ENCODE peak calls at places on chromosomes 11 and 22, in nine cellular contexts. One of them, this sample, is unnamed.

GRCh38 chr22:17785185-17786184 is 11.2 kb upstream of the BID start:
- DNase-seq in NCI-H1092: no peak
- DNase-seq in stimulated activated naive B cell treated with anti-CD40 and anti-IgM and Interleukin-4, amounts not matched to agents 10 μg/mL and 1 μg/mL and 100 μg/mL, for 72 hours: no peak
- DNase-seq in NCI-H510A: no peak
- DNase-seq in PC-3: peak
- DNase-seq in choroid plexus epithelial cell: peak
- DNase-seq in mesenchymal stem cell: peak
- DNase-seq in CD4-positive, alpha-beta T cell: peak
- DNase-seq in NCI-H1417: peak
- DNase-seq in this sample: no peak

GRCh38 chr11:131991606-131992005 is 621.2 kb downstream of the NTM start:
- DNase-seq in NCI-H1092: no peak
- DNase-seq in NCI-H510A: no peak
- DNase-seq in mesenchymal stem cell: no peak
- DNase-seq in PC-3: no peak
- DNase-seq in NCI-H1417: no peak
- DNase-seq in CD4-positive, alpha-beta T cell: no peak
- DNase-seq in stimulated activated naive B cell treated with anti-CD40 and anti-IgM and Interleukin-4, amounts not matched to agents 10 μg/mL and 1 μg/mL and 100 μg/mL, for 72 hours: no peak
- DNase-seq in choroid plexus epithelial cell: no peak
- DNase-seq in this sample: no peak

GRCh38 chr11:118081241-118081958 is 4.5 kb downstream of the TMPRSS4 start:
- DNase-seq in mesenchymal stem cell: no peak
- DNase-seq in NCI-H510A: no peak
- DNase-seq in stimulated activated naive B cell treated with anti-CD40 and anti-IgM and Interleukin-4, amounts not matched to agents 10 μg/mL and 1 μg/mL and 100 μg/mL, for 72 hours: no peak
- DNase-seq in choroid plexus epithelial cell: no peak
- DNase-seq in PC-3: no peak
- DNase-seq in NCI-H1092: no peak
- DNase-seq in NCI-H1417: no peak
- DNase-seq in CD4-positive, alpha-beta T cell: no peak
- DNase-seq in this sample: no peak

GRCh38 chr11:73577496-73577917 is 20.4 kb downstream of the FAM168A start:
- DNase-seq in NCI-H1417: no peak
- DNase-seq in NCI-H510A: no peak
- DNase-seq in CD4-positive, alpha-beta T cell: no peak
- DNase-seq in PC-3: no peak
- DNase-seq in choroid plexus epithelial cell: peak
- DNase-seq in stimulated activated naive B cell treated with anti-CD40 and anti-IgM and Interleukin-4, amounts not matched to agents 10 μg/mL and 1 μg/mL and 100 μg/mL, for 72 hours: no peak
- DNase-seq in NCI-H1092: no peak
- DNase-seq in mesenchymal stem cell: no peak
- DNase-seq in this sample: no peak

GRCh38 chr11:2929880-2930704 is 872 bp upstream of the PHLDA2 start:
- DNase-seq in choroid plexus epithelial cell: peak
- DNase-seq in CD4-positive, alpha-beta T cell: no peak
- DNase-seq in NCI-H1092: peak
- DNase-seq in NCI-H1417: peak
- DNase-seq in mesenchymal stem cell: peak
- DNase-seq in NCI-H510A: no peak
- DNase-seq in PC-3: peak
- DNase-seq in stimulated activated naive B cell treated with anti-CD40 and anti-IgM and Interleukin-4, amounts not matched to agents 10 μg/mL and 1 μg/mL and 100 μg/mL, for 72 hours: peak
- DNase-seq in this sample: peak

GRCh38 chr22:31295831-31296230 is 3.5 kb upstream of the PIK3IP1 start:
- DNase-seq in CD4-positive, alpha-beta T cell: no peak
- DNase-seq in stimulated activated naive B cell treated with anti-CD40 and anti-IgM and Interleukin-4, amounts not matched to agents 10 μg/mL and 1 μg/mL and 100 μg/mL, for 72 hours: no peak
- DNase-seq in NCI-H510A: no peak
- DNase-seq in choroid plexus epithelial cell: peak
- DNase-seq in NCI-H1092: no peak
- DNase-seq in NCI-H1417: no peak
- DNase-seq in PC-3: no peak
- DNase-seq in mesenchymal stem cell: peak
- DNase-seq in this sample: no peak

GRCh38 chr11:98115873-98116272 is 904.9 kb upstream of the CNTN5 start:
- DNase-seq in NCI-H510A: no peak
- DNase-seq in CD4-positive, alpha-beta T cell: no peak
- DNase-seq in mesenchymal stem cell: no peak
- DNase-seq in PC-3: no peak
- DNase-seq in choroid plexus epithelial cell: no peak
- DNase-seq in NCI-H1092: no peak
- DNase-seq in NCI-H1417: no peak
- DNase-seq in stimulated activated naive B cell treated with anti-CD40 and anti-IgM and Interleukin-4, amounts not matched to agents 10 μg/mL and 1 μg/mL and 100 μg/mL, for 72 hours: no peak
- DNase-seq in this sample: no peak

GRCh38 chr11:110580571-110580970 is 131.7 kb downstream of the ARHGAP20 start:
- DNase-seq in PC-3: no peak
- DNase-seq in stimulated activated naive B cell treated with anti-CD40 and anti-IgM and Interleukin-4, amounts not matched to agents 10 μg/mL and 1 μg/mL and 100 μg/mL, for 72 hours: no peak
- DNase-seq in choroid plexus epithelial cell: no peak
- DNase-seq in mesenchymal stem cell: no peak
- DNase-seq in NCI-H510A: no peak
- DNase-seq in CD4-positive, alpha-beta T cell: no peak
- DNase-seq in NCI-H1092: no peak
- DNase-seq in NCI-H1417: no peak
- DNase-seq in this sample: no peak

GRCh38 chr11:72621008-72621610 is 53.1 kb downstream of the PDE2A start:
- DNase-seq in NCI-H1417: no peak
- DNase-seq in stimulated activated naive B cell treated with anti-CD40 and anti-IgM and Interleukin-4, amounts not matched to agents 10 μg/mL and 1 μg/mL and 100 μg/mL, for 72 hours: no peak
- DNase-seq in PC-3: no peak
- DNase-seq in NCI-H510A: no peak
- DNase-seq in mesenchymal stem cell: no peak
- DNase-seq in NCI-H1092: no peak
- DNase-seq in choroid plexus epithelial cell: no peak
- DNase-seq in CD4-positive, alpha-beta T cell: no peak
- DNase-seq in this sample: no peak

GRCh38 chr11:122189259-122189658 is 73.2 kb upstream of the BLID start:
- DNase-seq in NCI-H510A: no peak
- DNase-seq in NCI-H1417: no peak
- DNase-seq in CD4-positive, alpha-beta T cell: no peak
- DNase-seq in stimulated activated naive B cell treated with anti-CD40 and anti-IgM and Interleukin-4, amounts not matched to agents 10 μg/mL and 1 μg/mL and 100 μg/mL, for 72 hours: no peak
- DNase-seq in choroid plexus epithelial cell: peak
- DNase-seq in NCI-H1092: no peak
- DNase-seq in PC-3: peak
- DNase-seq in mesenchymal stem cell: peak
- DNase-seq in this sample: no peak

GRCh38 chr11:12258451-12258850 is 118.9 kb upstream of the PARVA start:
- DNase-seq in mesenchymal stem cell: peak
- DNase-seq in PC-3: peak
- DNase-seq in stimulated activated naive B cell treated with anti-CD40 and anti-IgM and Interleukin-4, amounts not matched to agents 10 μg/mL and 1 μg/mL and 100 μg/mL, for 72 hours: no peak
- DNase-seq in NCI-H1092: no peak
- DNase-seq in choroid plexus epithelial cell: peak
- DNase-seq in NCI-H1417: no peak
- DNase-seq in NCI-H510A: no peak
- DNase-seq in CD4-positive, alpha-beta T cell: no peak
- DNase-seq in this sample: no peak

GRCh38 chr11:69306821-69307220 is 12.9 kb downstream of the MYEOV start:
- DNase-seq in choroid plexus epithelial cell: no peak
- DNase-seq in PC-3: no peak
- DNase-seq in NCI-H1417: no peak
- DNase-seq in NCI-H510A: no peak
- DNase-seq in stimulated activated naive B cell treated with anti-CD40 and anti-IgM and Interleukin-4, amounts not matched to agents 10 μg/mL and 1 μg/mL and 100 μg/mL, for 72 hours: no peak
- DNase-seq in CD4-positive, alpha-beta T cell: no peak
- DNase-seq in mesenchymal stem cell: no peak
- DNase-seq in NCI-H1092: no peak
- DNase-seq in this sample: no peak

GRCh38 chr11:129815596-129816461 is at the start of gene TMEM45B:
- DNase-seq in mesenchymal stem cell: no peak
- DNase-seq in stimulated activated naive B cell treated with anti-CD40 and anti-IgM and Interleukin-4, amounts not matched to agents 10 μg/mL and 1 μg/mL and 100 μg/mL, for 72 hours: no peak
- DNase-seq in NCI-H510A: peak
- DNase-seq in PC-3: peak
- DNase-seq in choroid plexus epithelial cell: peak
- DNase-seq in NCI-H1092: peak
- DNase-seq in CD4-positive, alpha-beta T cell: peak
- DNase-seq in NCI-H1417: peak
- DNase-seq in this sample: peak

GRCh38 chr11:102111787-102112653 is 1.8 kb downstream of the YAP1 start:
- DNase-seq in CD4-positive, alpha-beta T cell: peak
- DNase-seq in NCI-H1092: no peak
- DNase-seq in stimulated activated naive B cell treated with anti-CD40 and anti-IgM and Interleukin-4, amounts not matched to agents 10 μg/mL and 1 μg/mL and 100 μg/mL, for 72 hours: no peak
- DNase-seq in NCI-H1417: no peak
- DNase-seq in mesenchymal stem cell: peak
- DNase-seq in PC-3: peak
- DNase-seq in choroid plexus epithelial cell: peak
- DNase-seq in NCI-H510A: no peak
- DNase-seq in this sample: no peak

GRCh38 chr11:57405271-57405890 is 14.9 kb upstream of the PRG2 start:
- DNase-seq in NCI-H1092: no peak
- DNase-seq in CD4-positive, alpha-beta T cell: no peak
- DNase-seq in mesenchymal stem cell: no peak
- DNase-seq in NCI-H510A: no peak
- DNase-seq in PC-3: no peak
- DNase-seq in stimulated activated naive B cell treated with anti-CD40 and anti-IgM and Interleukin-4, amounts not matched to agents 10 μg/mL and 1 μg/mL and 100 μg/mL, for 72 hours: no peak
- DNase-seq in NCI-H1417: no peak
- DNase-seq in choroid plexus epithelial cell: no peak
- DNase-seq in this sample: no peak

GRCh38 chr22:44658371-44658953 is 43.5 kb upstream of the PRR5 start:
- DNase-seq in NCI-H1092: no peak
- DNase-seq in mesenchymal stem cell: no peak
- DNase-seq in NCI-H510A: no peak
- DNase-seq in CD4-positive, alpha-beta T cell: no peak
- DNase-seq in NCI-H1417: no peak
- DNase-seq in choroid plexus epithelial cell: peak
- DNase-seq in stimulated activated naive B cell treated with anti-CD40 and anti-IgM and Interleukin-4, amounts not matched to agents 10 μg/mL and 1 μg/mL and 100 μg/mL, for 72 hours: no peak
- DNase-seq in PC-3: no peak
- DNase-seq in this sample: no peak

GRCh38 chr11:119023741-119024140 is 5.2 kb downstream of the TRAPPC4 start:
- DNase-seq in PC-3: no peak
- DNase-seq in choroid plexus epithelial cell: peak
- DNase-seq in stimulated activated naive B cell treated with anti-CD40 and anti-IgM and Interleukin-4, amounts not matched to agents 10 μg/mL and 1 μg/mL and 100 μg/mL, for 72 hours: no peak
- DNase-seq in CD4-positive, alpha-beta T cell: no peak
- DNase-seq in NCI-H1092: no peak
- DNase-seq in mesenchymal stem cell: peak
- DNase-seq in NCI-H1417: no peak
- DNase-seq in NCI-H510A: no peak
- DNase-seq in this sample: no peak

GRCh38 chr22:19607198-19608113 is 83.2 kb upstream of the CLDN5 start:
- DNase-seq in stimulated activated naive B cell treated with anti-CD40 and anti-IgM and Interleukin-4, amounts not matched to agents 10 μg/mL and 1 μg/mL and 100 μg/mL, for 72 hours: no peak
- DNase-seq in NCI-H1092: peak
- DNase-seq in CD4-positive, alpha-beta T cell: peak
- DNase-seq in PC-3: peak
- DNase-seq in NCI-H510A: peak
- DNase-seq in NCI-H1417: peak
- DNase-seq in choroid plexus epithelial cell: peak
- DNase-seq in mesenchymal stem cell: no peak
- DNase-seq in this sample: peak

GRCh38 chr11:35138606-35138948 is 394 bp upstream of the CD44 start:
- DNase-seq in NCI-H1417: peak
- DNase-seq in stimulated activated naive B cell treated with anti-CD40 and anti-IgM and Interleukin-4, amounts not matched to agents 10 μg/mL and 1 μg/mL and 100 μg/mL, for 72 hours: no peak
- DNase-seq in NCI-H510A: no peak
- DNase-seq in NCI-H1092: no peak
- DNase-seq in CD4-positive, alpha-beta T cell: no peak
- DNase-seq in PC-3: no peak
- DNase-seq in mesenchymal stem cell: no peak
- DNase-seq in choroid plexus epithelial cell: no peak
- DNase-seq in this sample: no peak

GRCh38 chr11:122977455-122978302 is 4.0 kb downstream of the BSX start:
- DNase-seq in mesenchymal stem cell: no peak
- DNase-seq in NCI-H510A: no peak
- DNase-seq in choroid plexus epithelial cell: no peak
- DNase-seq in NCI-H1092: no peak
- DNase-seq in stimulated activated naive B cell treated with anti-CD40 and anti-IgM and Interleukin-4, amounts not matched to agents 10 μg/mL and 1 μg/mL and 100 μg/mL, for 72 hours: no peak
- DNase-seq in CD4-positive, alpha-beta T cell: no peak
- DNase-seq in NCI-H1417: peak
- DNase-seq in PC-3: no peak
- DNase-seq in this sample: no peak

GRCh38 chr11:36333897-36334296 is 37.8 kb downstream of the PRR5L start:
- DNase-seq in mesenchymal stem cell: peak
- DNase-seq in NCI-H510A: no peak
- DNase-seq in CD4-positive, alpha-beta T cell: no peak
- DNase-seq in PC-3: peak
- DNase-seq in NCI-H1417: no peak
- DNase-seq in NCI-H1092: no peak
- DNase-seq in stimulated activated naive B cell treated with anti-CD40 and anti-IgM and Interleukin-4, amounts not matched to agents 10 μg/mL and 1 μg/mL and 100 μg/mL, for 72 hours: no peak
- DNase-seq in choroid plexus epithelial cell: peak
- DNase-seq in this sample: no peak

GRCh38 chr11:108672113-108672512 is 7.2 kb downstream of the DDX10 start:
- DNase-seq in choroid plexus epithelial cell: peak
- DNase-seq in PC-3: no peak
- DNase-seq in NCI-H1417: no peak
- DNase-seq in stimulated activated naive B cell treated with anti-CD40 and anti-IgM and Interleukin-4, amounts not matched to agents 10 μg/mL and 1 μg/mL and 100 μg/mL, for 72 hours: no peak
- DNase-seq in NCI-H1092: no peak
- DNase-seq in mesenchymal stem cell: peak
- DNase-seq in CD4-positive, alpha-beta T cell: no peak
- DNase-seq in NCI-H510A: no peak
- DNase-seq in this sample: no peak

GRCh38 chr22:35437038-35437437 is 37.1 kb downstream of the MCM5 start:
- DNase-seq in PC-3: peak
- DNase-seq in NCI-H1417: no peak
- DNase-seq in CD4-positive, alpha-beta T cell: no peak
- DNase-seq in mesenchymal stem cell: no peak
- DNase-seq in NCI-H510A: no peak
- DNase-seq in stimulated activated naive B cell treated with anti-CD40 and anti-IgM and Interleukin-4, amounts not matched to agents 10 μg/mL and 1 μg/mL and 100 μg/mL, for 72 hours: no peak
- DNase-seq in choroid plexus epithelial cell: no peak
- DNase-seq in NCI-H1092: no peak
- DNase-seq in this sample: no peak

GRCh38 chr11:110031171-110031570 is 62.0 kb upstream of the ZC3H12C start:
- DNase-seq in NCI-H510A: no peak
- DNase-seq in mesenchymal stem cell: no peak
- DNase-seq in NCI-H1417: no peak
- DNase-seq in stimulated activated naive B cell treated with anti-CD40 and anti-IgM and Interleukin-4, amounts not matched to agents 10 μg/mL and 1 μg/mL and 100 μg/mL, for 72 hours: no peak
- DNase-seq in CD4-positive, alpha-beta T cell: no peak
- DNase-seq in choroid plexus epithelial cell: no peak
- DNase-seq in PC-3: peak
- DNase-seq in NCI-H1092: no peak
- DNase-seq in this sample: no peak

GRCh38 chr11:63843042-63843441 is 4.1 kb downstream of the MARK2 start:
- DNase-seq in PC-3: no peak
- DNase-seq in NCI-H1417: no peak
- DNase-seq in CD4-positive, alpha-beta T cell: no peak
- DNase-seq in NCI-H1092: no peak
- DNase-seq in NCI-H510A: no peak
- DNase-seq in stimulated activated naive B cell treated with anti-CD40 and anti-IgM and Interleukin-4, amounts not matched to agents 10 μg/mL and 1 μg/mL and 100 μg/mL, for 72 hours: no peak
- DNase-seq in choroid plexus epithelial cell: peak
- DNase-seq in mesenchymal stem cell: peak
- DNase-seq in this sample: no peak

GRCh38 chr22:50031189-50032091 is 18.9 kb upstream of the IL17REL start:
- DNase-seq in choroid plexus epithelial cell: no peak
- DNase-seq in stimulated activated naive B cell treated with anti-CD40 and anti-IgM and Interleukin-4, amounts not matched to agents 10 μg/mL and 1 μg/mL and 100 μg/mL, for 72 hours: no peak
- DNase-seq in mesenchymal stem cell: no peak
- DNase-seq in NCI-H510A: no peak
- DNase-seq in CD4-positive, alpha-beta T cell: no peak
- DNase-seq in PC-3: no peak
- DNase-seq in NCI-H1092: no peak
- DNase-seq in NCI-H1417: no peak
- DNase-seq in this sample: no peak

GRCh38 chr22:36733271-36733670 is 29.7 kb upstream of the CACNG2 start:
- DNase-seq in NCI-H1092: no peak
- DNase-seq in stimulated activated naive B cell treated with anti-CD40 and anti-IgM and Interleukin-4, amounts not matched to agents 10 μg/mL and 1 μg/mL and 100 μg/mL, for 72 hours: no peak
- DNase-seq in CD4-positive, alpha-beta T cell: no peak
- DNase-seq in NCI-H1417: no peak
- DNase-seq in PC-3: no peak
- DNase-seq in NCI-H510A: no peak
- DNase-seq in mesenchymal stem cell: no peak
- DNase-seq in choroid plexus epithelial cell: no peak
- DNase-seq in this sample: no peak

GRCh38 chr11:6268811-6269210 is 9.2 kb downstream of the CCKBR start:
- DNase-seq in NCI-H1092: no peak
- DNase-seq in choroid plexus epithelial cell: no peak
- DNase-seq in PC-3: no peak
- DNase-seq in CD4-positive, alpha-beta T cell: no peak
- DNase-seq in NCI-H1417: no peak
- DNase-seq in NCI-H510A: no peak
- DNase-seq in stimulated activated naive B cell treated with anti-CD40 and anti-IgM and Interleukin-4, amounts not matched to agents 10 μg/mL and 1 μg/mL and 100 μg/mL, for 72 hours: no peak
- DNase-seq in mesenchymal stem cell: no peak
- DNase-seq in this sample: no peak

GRCh38 chr11:19076744-19077589 is 16.4 kb upstream of the MRGPRX2 start:
- DNase-seq in PC-3: peak
- DNase-seq in NCI-H510A: no peak
- DNase-seq in mesenchymal stem cell: peak
- DNase-seq in CD4-positive, alpha-beta T cell: peak
- DNase-seq in stimulated activated naive B cell treated with anti-CD40 and anti-IgM and Interleukin-4, amounts not matched to agents 10 μg/mL and 1 μg/mL and 100 μg/mL, for 72 hours: peak
- DNase-seq in NCI-H1092: peak
- DNase-seq in choroid plexus epithelial cell: peak
- DNase-seq in NCI-H1417: peak
- DNase-seq in this sample: peak

GRCh38 chr11:60761436-60762190 is 4.9 kb downstream of the MS4A15 start:
- DNase-seq in NCI-H1092: no peak
- DNase-seq in choroid plexus epithelial cell: no peak
- DNase-seq in NCI-H1417: no peak
- DNase-seq in CD4-positive, alpha-beta T cell: no peak
- DNase-seq in PC-3: no peak
- DNase-seq in stimulated activated naive B cell treated with anti-CD40 and anti-IgM and Interleukin-4, amounts not matched to agents 10 μg/mL and 1 μg/mL and 100 μg/mL, for 72 hours: no peak
- DNase-seq in NCI-H510A: no peak
- DNase-seq in mesenchymal stem cell: no peak
- DNase-seq in this sample: no peak

GRCh38 chr11:133753150-133753549 is 92.2 kb downstream of the SPATA19 start:
- DNase-seq in choroid plexus epithelial cell: no peak
- DNase-seq in NCI-H1092: peak
- DNase-seq in CD4-positive, alpha-beta T cell: no peak
- DNase-seq in stimulated activated naive B cell treated with anti-CD40 and anti-IgM and Interleukin-4, amounts not matched to agents 10 μg/mL and 1 μg/mL and 100 μg/mL, for 72 hours: no peak
- DNase-seq in mesenchymal stem cell: no peak
- DNase-seq in NCI-H1417: peak
- DNase-seq in PC-3: no peak
- DNase-seq in NCI-H510A: no peak
- DNase-seq in this sample: peak